ENCODE peak calls at places on chromosomes 5 and 9, in six cellular contexts. D is spleen; Z is CD8-positive, alpha-beta memory T cell; M is PC-3; S is stomach; V is A549. Q is an unnamed sample. For H3K4me1, the result is how much of the 10 kb centered on the place peaks cover.

GRCh38 chr5:33231214-33231710 is 209.5 kb upstream of the TARS1 start:
- DNase-seq in D (no peak), V (no peak), M (no peak), S (no peak), Z (no peak), Q (no peak)

GRCh38 chr9:98121096-98121495 is 2.1 kb upstream of the TRIM14 start:
- DNase-seq in S (no peak), Z (no peak), M (peak), V (peak), D (no peak), Q (no peak)

GRCh38 chr9:95080961-95081658 is 236.4 kb downstream of the FANCC start:
- DNase-seq in Z (no peak), D (peak), M (no peak), V (no peak), S (peak), Q (no peak)

GRCh38 chr5:121993191-121993590 is 31.4 kb downstream of the SRFBP1 start:
- DNase-seq in S (no peak), Z (no peak), M (no peak), V (no peak), D (no peak), Q (no peak)

GRCh38 chr5:68331202-68332108 is 115.9 kb downstream of the PIK3R1 start:
- DNase-seq in V (no peak), S (no peak), D (no peak), M (no peak), Z (no peak), Q (no peak)

GRCh38 chr5:181217111-181217804 is 5.8 kb upstream of the TRIM41 start:
- DNase-seq in V (peak), Z (peak), D (peak), S (peak), M (peak), Q (peak)

GRCh38 chr5:102481044-102481715 is 17.6 kb downstream of the SLCO6A1 start:
- DNase-seq in S (no peak), D (no peak), Z (no peak), M (peak), V (no peak), Q (no peak)

GRCh38 chr5:15406478-15406877 is 93.5 kb upstream of the FBXL7 start:
- DNase-seq in Z (no peak), V (no peak), D (no peak), M (no peak), S (no peak), Q (no peak)

GRCh38 chr5:148740966-148741742 is 85.3 kb upstream of the ADRB2 start:
- DNase-seq in Z (peak), S (no peak), M (peak), V (peak), D (no peak), Q (no peak)

GRCh38 chr9:26955222-26955903 is 849 bp upstream of the IFT74 start:
- DNase-seq in M (no peak), S (no peak), D (no peak), Z (no peak), V (no peak), Q (no peak)

GRCh38 chr9:82254646-82255367 is 266.2 kb downstream of the SPATA31D1 start:
- DNase-seq in V (no peak), D (no peak), M (peak), Z (no peak), S (no peak), Q (no peak)

GRCh38 chr9:121598167-121599000 is 53.0 kb upstream of the DAB2IP start:
- DNase-seq in M (peak), V (no peak), D (no peak), Z (no peak), S (peak), Q (peak)

GRCh38 chr5:128213340-128213739 is 129.8 kb downstream of the SLC12A2 start:
- DNase-seq in S (peak), V (peak), Z (no peak), M (peak), D (no peak), Q (peak)

GRCh38 chr9:132487351-132487791 is 77.4 kb downstream of the CFAP77 start:
- DNase-seq in M (no peak), Z (peak), V (no peak), D (no peak), S (no peak), Q (no peak)

GRCh38 chr9:17776735-17777134 is 197.9 kb downstream of the SH3GL2 start:
- DNase-seq in D (no peak), V (no peak), Z (no peak), M (no peak), S (peak), Q (no peak)

GRCh38 chr5:67581203-67581602 is 384.6 kb upstream of the CD180 start:
- DNase-seq in V (no peak), S (no peak), Z (no peak), M (no peak), D (no peak), Q (no peak)

GRCh38 chr5:5331838-5332237 is 90.6 kb upstream of the ICE1 start:
- DNase-seq in S (no peak), M (no peak), V (no peak), Z (no peak), D (no peak), Q (peak)

GRCh38 chr5:168645195-168645594 is 66.0 kb upstream of the PANK3 start:
- DNase-seq in M (no peak), Z (no peak), V (no peak), S (no peak), D (no peak), Q (no peak)

GRCh38 chr5:79935992-79936643 is 54.9 kb downstream of the MTX3 start:
- DNase-seq in Z (no peak), D (no peak), M (no peak), S (no peak), V (no peak), Q (no peak)

GRCh38 chr5:177098103-177098771 is 11.5 kb downstream of the FGFR4 start:
- DNase-seq in D (no peak), M (no peak), V (no peak), Z (no peak), S (no peak), Q (peak)

GRCh38 chr9:26744362-26744965 is 148.1 kb downstream of the CAAP1 start:
- DNase-seq in M (peak), S (no peak), V (peak), Z (no peak), D (no peak), Q (no peak)

GRCh38 chr5:143245929-143246561 is 157.4 kb downstream of the NR3C1 start:
- DNase-seq in S (no peak), V (peak), D (no peak), Z (no peak), M (peak), Q (no peak)
- H3K4me1 ChIP-seq in S (under half), V (half or more), D (under half), Z (under half), M (half or more), Q (under half)

GRCh38 chr5:178287791-178288105 is 55.1 kb upstream of the PHYKPL start:
- DNase-seq in M (no peak), S (no peak), V (no peak), Z (no peak), D (peak), Q (no peak)
- H3K4me1 ChIP-seq in M (under half), S (under half), V (under half), Z (under half), D (under half), Q (under half)

GRCh38 chr5:88677943-88678779 is 204.8 kb downstream of the MEF2C start:
- DNase-seq in V (no peak), Z (no peak), D (no peak), S (no peak), M (no peak), Q (peak)
- H3K4me1 ChIP-seq in V (under half), Z (under half), D (under half), S (under half), M (under half), Q (under half)

GRCh38 chr5:150644058-150644457 is 3.6 kb downstream of the SYNPO start:
- DNase-seq in Z (no peak), M (no peak), D (no peak), V (no peak), S (no peak), Q (peak)
- H3K4me1 ChIP-seq in Z (under half), M (half or more), D (half or more), V (half or more), S (half or more), Q (under half)

GRCh38 chr5:38471709-38472108 is 84.7 kb downstream of the LIFR start:
- DNase-seq in M (no peak), Z (no peak), D (no peak), V (no peak), S (no peak), Q (no peak)
- H3K4me1 ChIP-seq in M (under half), Z (under half), D (under half), V (under half), S (under half), Q (under half)

GRCh38 chr9:93128715-93129224 is 5.3 kb downstream of the NINJ1 start:
- DNase-seq in Z (no peak), M (no peak), D (no peak), S (no peak), V (no peak), Q (peak)
- H3K4me1 ChIP-seq in Z (half or more), M (under half), D (half or more), S (half or more), V (under half), Q (under half)

GRCh38 chr5:116563909-116564308 is 10.7 kb downstream of the SEMA6A start:
- DNase-seq in Z (no peak), S (no peak), M (no peak), D (no peak), V (no peak), Q (peak)
- H3K4me1 ChIP-seq in Z (under half), S (under half), M (under half), D (under half), V (under half), Q (under half)

GRCh38 chr9:93958121-93958874 is 3.1 kb upstream of the BARX1 start:
- DNase-seq in V (no peak), M (no peak), D (no peak), Z (no peak), S (no peak), Q (peak)
- H3K4me1 ChIP-seq in V (under half), M (under half), D (half or more), Z (under half), S (half or more), Q (under half)

GRCh38 chr5:138832218-138832617 is 42.9 kb downstream of the LRRTM2 start:
- DNase-seq in D (no peak), M (no peak), S (no peak), V (no peak), Z (no peak), Q (no peak)

GRCh38 chr5:138831703-138832102 is 43.4 kb downstream of the LRRTM2 start:
- DNase-seq in D (no peak), V (no peak), Z (no peak), M (no peak), S (no peak), Q (no peak)

GRCh38 chr5:138833726-138834480 is 41.2 kb downstream of the LRRTM2 start:
- DNase-seq in Z (no peak), M (no peak), D (no peak), S (no peak), V (no peak), Q (no peak)

GRCh38 chr5:138829341-138829740 is 45.8 kb downstream of the LRRTM2 start:
- DNase-seq in S (no peak), Z (no peak), M (no peak), D (no peak), V (no peak), Q (no peak)

GRCh38 chr5:138833095-138833494 is 42.0 kb downstream of the LRRTM2 start:
- DNase-seq in Z (no peak), D (no peak), V (no peak), M (no peak), S (no peak), Q (no peak)
- H3K4me1 ChIP-seq in Z (under half), D (under half), V (under half), M (under half), S (under half), Q (under half)

GRCh38 chr5:58076473-58077257 is 383.2 kb downstream of the PLK2 start:
- DNase-seq in Z (no peak), D (no peak), S (no peak), V (no peak), M (no peak), Q (no peak)

GRCh38 chr5:58077387-58077786 is 382.5 kb downstream of the PLK2 start:
- DNase-seq in V (no peak), S (no peak), Z (no peak), M (no peak), D (no peak), Q (no peak)

GRCh38 chr5:58074222-58074621 is 385.7 kb downstream of the PLK2 start:
- DNase-seq in Z (no peak), M (peak), S (no peak), V (no peak), D (no peak), Q (no peak)

GRCh38 chr5:58074717-58075116 is 385.2 kb downstream of the PLK2 start:
- DNase-seq in V (no peak), S (no peak), D (no peak), M (no peak), Z (no peak), Q (no peak)

DNA sequence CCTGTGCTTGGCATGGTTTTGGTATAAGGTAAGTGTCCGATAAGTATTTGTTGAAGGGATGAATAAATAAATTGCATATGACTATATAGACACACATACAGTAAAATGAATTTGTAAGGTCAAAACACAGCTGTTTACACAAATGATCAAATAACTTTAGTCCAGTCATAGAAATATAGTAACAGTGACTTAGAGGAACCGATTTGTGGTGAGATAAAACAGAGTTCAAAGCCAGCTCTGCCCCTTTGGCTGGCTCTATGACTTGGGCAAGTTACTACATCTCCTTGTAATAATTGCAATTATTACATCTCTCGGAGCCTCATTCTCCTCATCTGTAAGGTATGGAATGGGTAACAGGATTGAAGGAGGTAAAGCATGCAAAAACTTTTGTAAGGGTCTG is 384.0 kb downstream of the PLK2 start:
- DNase-seq in V (no peak), D (no peak), M (peak), S (no peak), Z (no peak), Q (no peak)
- H3K4me1 ChIP-seq in V (under half), D (under half), M (under half), S (under half), Z (under half), Q (under half)

Q was measured in endodermal cell.